ENCODE peak calls at places on chromosomes 7 and 10, in five cellular contexts. D is Peyer's patch, X is fibroblast of lung, L is ascending aorta, G is upper lobe of right lung. J is an unnamed sample.

GRCh38 chr7:150633926-150634325 is 1.7 kb upstream of the GIMAP6 start:
- DNase-seq in G (no peak), L (no peak), X (no peak), D (no peak), J (no peak)

GRCh38 chr10:12353399-12354027 is 4.2 kb downstream of the CAMK1D start:
- DNase-seq in L (no peak), G (no peak), X (no peak), D (no peak), J (no peak)

GRCh38 chr7:152989889-152990380 is 230.4 kb downstream of the ACTR3B start:
- DNase-seq in D (no peak), X (peak; percentile 5), L (no peak), G (no peak), J (peak; percentile 5)

GRCh38 chr10:31774291-31774900 is 154.2 kb downstream of the ARHGAP12 start:
- DNase-seq in L (no peak), X (peak; percentile 45), D (no peak), G (no peak), J (no peak)

GRCh38 chr7:138658889-138659288 is 42.3 kb downstream of the SVOPL start:
- DNase-seq in X (no peak), G (no peak), D (no peak), L (no peak), J (no peak)

GRCh38 chr10:110671788-110672579 is 27.8 kb downstream of the RBM20 start:
- DNase-seq in L (peak; percentile 21), G (peak; percentile 85), X (peak; percentile 75), D (peak; percentile 84), J (peak; percentile 62)

GRCh38 chr10:672139-672538 is 17.3 kb downstream of the DIP2C start:
- DNase-seq in X (no peak), G (peak; percentile 60), L (no peak), D (no peak), J (no peak)

GRCh38 chr7:79741684-79742083 is 288.2 kb upstream of the MAGI2 start:
- DNase-seq in L (no peak), D (no peak), G (no peak), X (no peak), J (no peak)

GRCh38 chr10:25604591-25604990 is 329.4 kb upstream of the MYO3A start:
- DNase-seq in G (no peak), X (peak; percentile 3), L (no peak), D (no peak), J (no peak)

GRCh38 chr7:84506151-84506550 is 311.6 kb upstream of the SEMA3A start:
- DNase-seq in X (peak; percentile 34), G (no peak), D (no peak), L (no peak), J (no peak)

GRCh38 chr7:65325793-65326432 is 47.7 kb upstream of the ZNF92 start:
- DNase-seq in G (no peak), D (no peak), L (no peak), X (peak; percentile 10), J (no peak)

GRCh38 chr7:137454169-137455166 is 110.9 kb upstream of the PTN start:
- DNase-seq in G (no peak), L (no peak), X (peak; percentile 72), D (no peak), J (peak; percentile 59)

GRCh38 chr7:265998-266850 is 23.7 kb upstream of the FOXL3 start:
- DNase-seq in G (no peak), L (no peak), D (no peak), X (no peak), J (no peak)

GRCh38 chr10:67884842-67885680 is 605 bp downstream of the SIRT1 start:
- DNase-seq in X (peak; percentile 82), L (peak; percentile 19), G (peak; percentile 92), D (peak; percentile 91), J (peak; percentile 87)

GRCh38 chr10:82925547-82925946 is 1050.6 kb downstream of the NRG3 start:
- DNase-seq in L (no peak), D (no peak), X (peak; percentile 62), G (no peak), J (no peak)

GRCh38 chr7:143002856-143003255 is 24.1 kb downstream of the OR9A2 start:
- DNase-seq in G (no peak), X (no peak), D (no peak), L (no peak), J (no peak)

GRCh38 chr10:79392506-79393176 is 45.4 kb downstream of the PPIF start:
- DNase-seq in G (peak; percentile 32), L (peak; percentile 5), X (no peak), D (no peak), J (no peak)

GRCh38 chr7:158732483-158733219 is 28.0 kb upstream of the NCAPG2 start:
- DNase-seq in L (no peak), X (no peak), D (no peak), G (no peak), J (no peak)

GRCh38 chr7:19107392-19108147 is 9.9 kb downstream of the TWIST1 start:
- DNase-seq in G (no peak), X (peak; percentile 70), D (no peak), L (no peak), J (peak; percentile 76)

GRCh38 chr7:100942038-100942774 is 7.1 kb upstream of the MUC3A start:
- DNase-seq in G (no peak), X (no peak), D (no peak), L (no peak), J (no peak)

GRCh38 chr10:57716884-57717283 is 550.8 kb downstream of the IPMK start:
- DNase-seq in D (no peak), L (no peak), G (no peak), X (peak; percentile 32), J (peak; percentile 4)

GRCh38 chr7:118575393-118575948 is 351.0 kb downstream of the ANKRD7 start:
- DNase-seq in X (no peak), L (no peak), G (no peak), D (no peak), J (no peak)

GRCh38 chr10:103812431-103812830 is 42.9 kb downstream of the SH3PXD2A start:
- DNase-seq in G (peak; percentile 68), X (no peak), L (no peak), D (peak; percentile 61), J (no peak)

GRCh38 chr10:131218811-131219583 is 92.5 kb downstream of the TCERG1L start:
- DNase-seq in L (no peak), D (no peak), X (no peak), G (no peak), J (no peak)

GRCh38 chr7:134602921-134603394 is 43.7 kb upstream of the BPGM start:
- DNase-seq in G (no peak), X (peak; percentile 40), D (no peak), L (no peak), J (peak; percentile 75)

GRCh38 chr7:71442492-71443196 is 310.7 kb downstream of the GALNT17 start:
- DNase-seq in L (no peak), G (no peak), D (no peak), X (no peak), J (no peak)

GRCh38 chr7:133082390-133082766 is 488 bp upstream of the CHCHD3 start:
- DNase-seq in X (no peak), L (no peak), D (no peak), G (no peak), J (no peak)

GRCh38 chr10:4131407-4132215 is 346.6 kb upstream of the KLF6 start:
- DNase-seq in G (no peak), L (no peak), X (peak; percentile 93), D (no peak), J (peak; percentile 94)

GRCh38 chr10:99854860-99855259 is 72.4 kb downstream of the ABCC2 start:
- DNase-seq in D (no peak), X (peak; percentile 73), G (no peak), L (no peak), J (peak; percentile 83)

GRCh38 chr10:53064609-53065008 is 292.0 kb upstream of the MBL2 start:
- DNase-seq in X (no peak), G (no peak), L (no peak), D (no peak), J (no peak)

GRCh38 chr7:55365103-55365679 is at the start of gene LANCL2:
- DNase-seq in L (no peak), D (no peak), G (no peak), X (peak; percentile 40), J (no peak)

DNA sequence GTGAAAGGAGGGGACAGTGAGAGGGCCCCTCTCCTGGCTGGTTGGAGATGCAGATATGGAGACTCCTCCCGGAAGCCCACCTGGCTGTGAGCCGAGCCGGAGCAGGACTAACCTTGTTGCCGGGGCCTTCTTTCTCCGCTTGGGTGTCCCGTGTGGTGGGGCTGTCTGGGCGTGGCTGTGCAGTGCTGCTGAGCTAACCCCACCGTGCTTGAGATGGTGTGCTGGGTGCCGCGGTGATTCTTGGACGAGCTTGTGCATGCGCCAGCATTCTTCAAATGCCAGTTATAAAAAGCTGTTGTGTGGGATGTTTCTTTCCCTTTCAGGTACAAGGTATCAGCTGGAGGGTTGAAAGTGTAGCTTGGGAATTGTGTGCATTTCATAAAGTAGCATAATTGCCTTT is 48.8 kb downstream of the DAGLB start:
- DNase-seq in L (no peak), X (peak; percentile 62), G (no peak), D (no peak), J (no peak)
- H3K4me1 ChIP-seq in L (peaks cover 9% of the 10 kb centered on the region), X (peaks cover 5% of the 10 kb centered on the region), G (peaks cover 60% of the 10 kb centered on the region), D (peaks cover 1% of the 10 kb centered on the region), J (peaks cover 5% of the 10 kb centered on the region)

DNA sequence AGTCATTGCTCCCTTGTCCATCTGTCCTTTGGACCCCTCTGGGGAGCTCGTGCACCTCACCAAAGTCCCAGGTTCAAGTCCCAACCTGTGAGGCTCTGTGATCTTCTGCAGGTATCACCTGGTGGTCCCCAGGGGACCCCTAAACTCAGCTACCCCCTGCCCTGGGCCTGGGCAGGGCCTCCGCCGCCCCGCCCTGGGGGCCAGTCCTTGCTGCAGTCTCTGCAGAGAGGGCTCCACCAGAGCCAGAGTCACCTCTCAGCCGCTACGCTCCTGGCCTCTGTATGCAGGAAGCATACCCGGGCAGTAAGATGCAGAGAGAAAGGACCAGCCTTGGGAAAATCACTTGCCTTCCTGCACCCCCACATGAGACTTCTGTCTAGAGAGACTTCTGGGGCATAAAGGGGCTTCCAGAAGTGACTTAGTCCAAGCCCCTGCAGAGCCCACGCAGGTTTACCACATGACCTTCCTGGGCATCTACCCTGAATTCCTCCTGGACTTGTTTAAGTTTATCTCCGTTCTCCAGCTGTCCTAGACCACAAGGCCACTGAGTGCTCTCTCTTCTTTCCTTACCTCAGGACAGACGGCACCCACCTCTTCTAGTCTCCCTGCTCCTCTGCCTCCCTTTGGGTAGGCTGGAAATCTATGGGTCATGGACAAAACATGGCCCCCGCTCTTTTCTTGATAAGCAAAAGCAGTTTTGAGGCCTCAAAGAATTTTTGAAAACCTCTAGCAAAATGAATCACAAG is 21.2 kb downstream of the CALML5 start:
- DNase-seq in D (no peak), G (no peak), L (no peak), X (no peak), J (no peak)
- H3K27ac ChIP-seq in D (no peak overlapping the region), G (no peak overlapping the region), L (no peak overlapping the region), X (no peak overlapping the region), J (no peak overlapping the region)

DNA sequence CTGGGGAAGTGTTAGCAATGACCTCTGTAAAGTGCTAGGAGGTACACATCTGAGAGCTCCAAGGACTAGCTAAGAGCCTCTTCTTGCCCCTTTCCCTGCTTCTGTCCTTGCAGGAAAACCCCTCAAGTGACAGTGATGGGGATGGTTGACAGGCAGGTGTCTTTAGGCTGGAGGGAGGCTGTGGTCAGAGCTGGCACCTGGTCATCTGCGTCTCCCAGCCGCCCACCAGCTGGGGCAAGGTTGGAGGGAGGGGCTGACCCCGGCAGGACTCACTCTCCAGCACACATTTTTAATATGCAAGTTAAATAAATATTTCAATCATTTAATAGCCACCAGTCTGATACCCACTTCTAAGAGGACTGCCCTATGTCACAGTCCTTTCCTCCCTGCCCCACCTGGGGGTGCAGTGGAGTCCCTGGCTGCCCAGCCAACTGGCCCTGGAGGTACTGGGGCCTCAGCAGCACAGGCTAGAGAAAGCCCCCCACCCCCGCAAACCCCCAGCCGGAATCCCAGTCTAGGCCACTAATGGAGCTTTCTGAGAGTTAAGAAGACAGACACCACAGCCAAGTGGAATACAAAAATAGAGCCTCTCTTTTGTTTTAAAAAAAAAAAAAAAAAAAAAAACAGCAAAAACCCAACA is 6.3 kb downstream of the FGF8 start:
- DNase-seq in G (no peak), X (no peak), D (no peak), L (no peak), J (no peak)
- TF ChIP-seq CTCF in G (no peak), X (no peak), D (no peak), L (no peak), J (no peak)

GRCh38 chr10:114650831-114651230 is 7.2 kb downstream of the ABLIM1 start:
- DNase-seq in X (no peak), D (no peak), G (no peak), L (no peak), J (no peak)
- H3K4me1 ChIP-seq in X (peaks cover 5% of the 10 kb centered on the region), D (no peaks in the 10 kb centered on the region), G (peaks cover 28% of the 10 kb centered on the region), L (no peaks in the 10 kb centered on the region), J (no peaks in the 10 kb centered on the region)

J was measured in A673.